ENCODE peak calls at places on chromosomes 12 and 14, in eight cellular contexts. T is heart right ventricle, U is heart left ventricle, A is DND-41, S is upper lobe of left lung, C is activated B cell treated with CpG ODN at 0.5 μM for 24 hours, F is gastrocnemius medialis, Z is body of pancreas. P is an unnamed sample.
A peak's percentile ranks its signal among the peaks of the same experiment; 100 is the strongest.

GRCh38 chr14:71592361-71592760 is 339.9 kb upstream of the RGS6 start:
- ATAC-seq in T (no peak), U (no peak), A (peak; percentile 11), S (no peak), C (no peak), F (no peak), Z (peak; percentile 38), P (no peak)

GRCh38 chr14:55889124-55889523 is 229.1 kb upstream of the PELI2 start:
- ATAC-seq in T (no peak), U (no peak), A (no peak), S (no peak), C (no peak), F (peak; percentile 62), Z (peak; percentile 94), P (no peak)

GRCh38 chr12:109065154-109065852 is 12.9 kb downstream of the USP30 start:
- ATAC-seq in T (no peak), U (no peak), A (no peak), S (no peak), C (no peak), F (no peak), Z (peak; percentile 80), P (no peak)

GRCh38 chr14:102481791-102482238 is 27.8 kb downstream of the ANKRD9 start:
- ATAC-seq in T (no peak), U (no peak), A (no peak), S (no peak), C (no peak), F (no peak), Z (no peak), P (no peak)

GRCh38 chr12:22535478-22535877 is 8.9 kb downstream of the C2CD5 start:
- ATAC-seq in T (no peak), U (no peak), A (peak; percentile 84), S (no peak), C (no peak), F (no peak), Z (no peak), P (no peak)

GRCh38 chr12:32777776-32778175 is 22.1 kb upstream of the YARS2 start:
- ATAC-seq in T (no peak), U (no peak), A (no peak), S (no peak), C (no peak), F (no peak), Z (no peak), P (no peak)

GRCh38 chr12:28909291-28909690 is 239.8 kb upstream of the FAR2 start:
- ATAC-seq in T (no peak), U (no peak), A (no peak), S (no peak), C (no peak), F (no peak), Z (no peak), P (no peak)

GRCh38 chr14:93977790-93978581 is 1.6 kb upstream of the ASB2 start:
- ATAC-seq in T (no peak), U (no peak), A (peak; percentile 93), S (no peak), C (peak; percentile 84), F (no peak), Z (no peak), P (no peak)

GRCh38 chr12:18250313-18250916 is 10.9 kb upstream of the PIK3C2G start:
- ATAC-seq in T (no peak), U (no peak), A (peak; percentile 62), S (no peak), C (no peak), F (no peak), Z (peak; percentile 76), P (no peak)

GRCh38 chr14:104049576-104050240 is 35.8 kb upstream of the ASPG start:
- ATAC-seq in T (peak; percentile 64), U (peak; percentile 58), A (no peak), S (no peak), C (no peak), F (no peak), Z (no peak), P (peak; percentile 16)

GRCh38 chr14:41446008-41446407 is 160.7 kb upstream of the LRFN5 start:
- ATAC-seq in T (no peak), U (no peak), A (no peak), S (no peak), C (no peak), F (no peak), Z (no peak), P (no peak)

GRCh38 chr14:76701981-76702380 is 59.3 kb upstream of the VASH1 start:
- ATAC-seq in T (peak; percentile 62), U (peak; percentile 86), A (no peak), S (peak; percentile 91), C (no peak), F (peak; percentile 82), Z (no peak), P (peak; percentile 91)

GRCh38 chr14:106652494-106652893 is 1126.1 kb downstream of the TMEM121 start:
- ATAC-seq in T (no peak), U (no peak), A (peak; percentile 41), S (no peak), C (peak; percentile 34), F (no peak), Z (no peak), P (no peak)
- TF ChIP-seq CTCF in T (no peak), U (no peak), A (peak; percentile 50), S (no peak), C (no peak), F (no peak), Z (no peak), P (no peak)

DNA sequence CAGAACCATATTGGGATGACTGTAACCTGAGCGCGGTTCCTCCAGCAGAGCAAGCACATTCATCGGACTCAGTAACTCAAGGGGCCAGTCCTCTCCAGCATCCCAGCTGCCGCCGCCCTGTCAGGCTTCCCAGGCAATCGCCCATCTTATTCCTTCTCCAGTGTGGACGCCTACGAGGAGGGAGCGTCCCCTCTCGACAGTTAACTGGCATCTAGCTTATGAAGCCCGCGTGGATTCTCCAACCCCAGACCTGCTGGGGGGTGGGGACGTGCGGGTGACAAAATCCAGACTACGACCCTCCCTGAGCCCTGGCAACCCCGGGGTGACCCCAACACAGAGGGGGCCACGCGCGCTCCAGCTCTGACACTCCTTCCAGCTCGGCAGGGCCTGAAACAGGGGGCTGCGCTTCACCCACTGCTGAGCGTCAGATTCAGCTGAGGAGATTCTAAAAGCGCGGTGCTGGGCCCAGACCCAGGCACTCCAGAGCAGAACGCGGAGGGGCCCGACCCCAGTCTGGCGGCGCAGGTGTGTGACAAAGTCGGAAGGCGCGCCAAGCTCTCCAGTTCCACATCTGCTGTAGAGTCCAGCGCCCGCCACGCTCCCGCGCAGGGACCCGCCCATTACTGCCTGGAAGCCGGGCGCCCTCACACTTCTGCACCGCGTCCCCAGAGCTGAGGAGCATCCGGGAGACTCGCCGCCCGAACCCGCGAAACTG is 43.9 kb upstream of the ESR2 start:
- ATAC-seq in T (peak; percentile 74), U (peak; percentile 75), A (peak; percentile 70), S (peak; percentile 91), C (peak; percentile 70), F (peak; percentile 41), Z (peak; percentile 64), P (peak; percentile 77)
- TF ChIP-seq CTCF in T (no peak), U (no peak), A (no peak), S (no peak), C (no peak), F (no peak), Z (no peak), P (no peak)

DNA sequence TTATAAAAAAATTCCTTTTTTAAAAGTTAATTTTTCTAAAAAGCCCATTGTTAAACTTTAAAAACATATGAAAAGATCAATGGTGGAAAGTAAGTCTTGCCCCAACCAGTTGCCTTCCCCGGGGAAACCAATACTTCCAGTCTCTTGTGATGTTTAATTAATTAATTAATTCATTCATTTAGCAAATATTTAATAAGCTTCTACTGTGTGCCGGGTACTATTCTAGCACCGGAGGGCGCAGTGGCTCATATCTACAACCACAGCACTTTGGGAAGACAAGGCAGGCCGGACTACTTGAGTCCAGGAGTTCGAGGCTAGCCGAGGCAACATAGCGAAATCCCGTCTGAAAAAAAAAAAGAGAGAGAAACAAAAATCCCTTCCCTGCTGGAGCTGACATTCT is 87.4 kb downstream of the HECTD4 start:
- ATAC-seq in T (no peak), U (no peak), A (no peak), S (no peak), C (no peak), F (no peak), Z (no peak), P (no peak)
- TF ChIP-seq CTCF in T (no peak), U (no peak), A (no peak), S (no peak), C (no peak), F (no peak), Z (no peak), P (no peak)

DNA sequence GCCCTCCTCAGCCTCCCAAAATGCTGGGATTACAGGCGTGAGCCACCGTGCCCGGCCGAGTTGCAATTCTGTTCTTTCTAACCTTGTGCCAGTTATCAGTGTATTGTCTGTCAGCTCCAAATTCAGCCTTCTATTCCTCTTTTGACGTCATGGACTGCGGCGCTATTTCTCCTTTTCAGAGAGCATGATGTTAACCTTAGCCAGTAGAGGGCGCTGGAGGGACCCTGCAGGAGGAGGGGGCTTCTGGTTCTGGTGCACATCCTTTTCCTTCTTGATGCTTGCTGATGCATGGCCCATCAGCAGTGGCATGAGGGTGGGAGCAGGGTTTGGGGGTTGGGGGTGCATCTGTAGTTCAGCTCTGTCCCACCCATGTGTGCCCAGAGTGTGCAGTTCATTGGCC is 179.3 kb upstream of the RMST start:
- ATAC-seq in T (no peak), U (no peak), A (no peak), S (no peak), C (no peak), F (no peak), Z (no peak), P (peak; percentile 22)
- TF ChIP-seq CTCF in T (no peak), U (no peak), A (peak; percentile 60), S (no peak), C (no peak), F (no peak), Z (no peak), P (no peak)

GRCh38 chr14:21093018-21093417 is 5.4 kb downstream of the ZNF219 start:
- ATAC-seq in T (no peak), U (no peak), A (no peak), S (no peak), C (no peak), F (no peak), Z (no peak), P (no peak)

GRCh38 chr14:21095430-21096205 is 2.8 kb downstream of the ZNF219 start:
- ATAC-seq in T (no peak), U (no peak), A (no peak), S (no peak), C (no peak), F (no peak), Z (no peak), P (no peak)

GRCh38 chr14:21092147-21093011 is 6.1 kb downstream of the ZNF219 start:
- ATAC-seq in T (peak; percentile 88), U (peak; percentile 87), A (peak; percentile 83), S (peak; percentile 95), C (peak; percentile 99), F (peak; percentile 70), Z (peak; percentile 92), P (peak; percentile 84)

GRCh38 chr14:21091784-21092146 is 6.7 kb downstream of the ZNF219 start:
- ATAC-seq in T (no peak), U (no peak), A (no peak), S (no peak), C (no peak), F (no peak), Z (no peak), P (no peak)

GRCh38 chr14:21093769-21094681 is 4.4 kb downstream of the ZNF219 start:
- ATAC-seq in T (no peak), U (no peak), A (no peak), S (no peak), C (no peak), F (no peak), Z (no peak), P (no peak)
- TF ChIP-seq CTCF in T (no peak), U (no peak), A (no peak), S (no peak), C (no peak), F (no peak), Z (no peak), P (no peak)

GRCh38 chr12:4579305-4580097 is 17.5 kb downstream of the DYRK4 start:
- ATAC-seq in T (no peak), U (peak; percentile 44), A (no peak), S (peak; percentile 63), C (peak; percentile 56), F (no peak), Z (no peak), P (no peak)
- TF ChIP-seq CTCF in T (peak; percentile 26), U (no peak), A (no peak), S (peak; percentile 7), C (no peak), F (no peak), Z (no peak), P (no peak)